ENCODE peak calls at places on chromosomes 6 and 20, in four cellular contexts. M is CD8-positive, alpha-beta T cell; F is kidney; K is tibial artery. I is an unnamed sample.

GRCh38 chr20:50317644-50318043 is 127.0 kb downstream of the CEBPB start:
- DNase-seq in M (no peak), F (no peak), K (no peak), I (peak; percentile 41)

GRCh38 chr20:58604410-58604881 is 46.6 kb upstream of the STX16 start:
- DNase-seq in M (no peak), F (no peak), K (no peak), I (no peak)

GRCh38 chr20:36497856-36498255 is 43.5 kb upstream of the MYL9 start:
- DNase-seq in M (no peak), F (no peak), K (no peak), I (no peak)

GRCh38 chr6:156779206-156780116 is 2.3 kb downstream of the ARID1B start:
- DNase-seq in M (peak; percentile 52), F (peak; percentile 88), K (peak; percentile 40), I (no peak)

GRCh38 chr6:81265106-81265505 is 487.4 kb downstream of the TENT5A start:
- DNase-seq in M (no peak), F (no peak), K (peak; percentile 40), I (no peak)

GRCh38 chr6:29953001-29953436 is 10.7 kb downstream of the HLA-A start:
- DNase-seq in M (no peak), F (no peak), K (no peak), I (peak; percentile 97)

GRCh38 chr6:85772641-85773040 is 130.0 kb upstream of the SYNCRIP start:
- DNase-seq in M (no peak), F (no peak), K (no peak), I (no peak)

GRCh38 chr20:11978496-11978895 is 60.8 kb downstream of the BTBD3 start:
- DNase-seq in M (no peak), F (no peak), K (no peak), I (no peak)

GRCh38 chr6:164756142-164756541 is 553.3 kb downstream of the C6orf118 start:
- DNase-seq in M (no peak), F (no peak), K (no peak), I (peak; percentile 6)

GRCh38 chr6:98672681-98673475 is 161.5 kb upstream of the POU3F2 start:
- DNase-seq in M (no peak), F (no peak), K (no peak), I (no peak)

GRCh38 chr6:119267506-119267905 is 82.1 kb downstream of the MAN1A1 start:
- DNase-seq in M (no peak), F (no peak), K (no peak), I (no peak)

GRCh38 chr6:78947962-78948361 is 80.6 kb downstream of the IRAK1BP1 start:
- DNase-seq in M (no peak), F (no peak), K (no peak), I (peak; percentile 33)

GRCh38 chr6:151025076-151025475 is 159.6 kb downstream of the MTHFD1L start:
- DNase-seq in M (no peak), F (no peak), K (peak; percentile 27), I (peak; percentile 32)

GRCh38 chr20:34581341-34582189 is 23.0 kb downstream of the MAP1LC3A start:
- DNase-seq in M (no peak), F (no peak), K (peak; percentile 43), I (no peak)

GRCh38 chr6:32814145-32814544 is 2.7 kb downstream of the HLA-DOB start:
- DNase-seq in M (no peak), F (no peak), K (no peak), I (peak; percentile 84)
- H3K36me3 ChIP-seq in M (no peaks in the 10 kb centered on the region), F (no peaks in the 10 kb centered on the region), K (no peaks in the 10 kb centered on the region), I (no peaks in the 10 kb centered on the region)

GRCh38 chr6:133428299-133428698 is 187.1 kb downstream of the EYA4 start:
- DNase-seq in M (no peak), F (no peak), K (no peak), I (peak; percentile 10)

GRCh38 chr6:133424359-133424758 is 183.2 kb downstream of the EYA4 start:
- DNase-seq in M (no peak), F (no peak), K (no peak), I (no peak)

GRCh38 chr6:133430530-133430929 is 189.4 kb downstream of the EYA4 start:
- DNase-seq in M (no peak), F (no peak), K (no peak), I (no peak)

GRCh38 chr6:133423242-133423641 is 182.1 kb downstream of the EYA4 start:
- DNase-seq in M (no peak), F (no peak), K (no peak), I (no peak)

GRCh38 chr6:133426038-133426437 is 184.9 kb downstream of the EYA4 start:
- DNase-seq in M (no peak), F (no peak), K (no peak), I (no peak)
- H3K4me3 ChIP-seq in M (no peak overlapping the region), F (no peak overlapping the region), K (no peak overlapping the region), I (no peak overlapping the region)

DNA sequence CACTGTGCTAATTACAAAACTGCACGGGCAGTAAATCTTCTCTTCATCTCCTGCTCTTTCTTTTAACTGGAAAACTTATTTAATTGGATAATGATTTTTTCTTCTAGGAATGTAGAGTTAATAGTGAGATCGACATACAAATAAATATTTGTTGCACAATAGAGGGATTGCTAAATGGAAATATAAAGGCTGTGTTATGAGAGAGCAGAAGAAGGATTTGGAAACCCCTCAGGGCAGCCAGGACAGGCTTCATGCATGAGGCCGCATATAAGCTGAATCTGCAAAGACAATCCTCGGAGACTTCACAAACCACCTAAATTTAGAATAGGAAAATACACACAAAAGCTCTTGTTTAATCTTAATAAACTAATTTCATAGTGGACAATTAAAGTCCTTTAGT is 2.9 kb upstream of the TAAR1 start:
- DNase-seq in M (no peak), F (no peak), K (no peak), I (no peak)
- TF ChIP-seq CTCF in M (no peak), F (no peak), K (no peak), I (no peak)

GRCh38 chr6:169707772-169708171 is 5.8 kb downstream of the C6orf120 start:
- DNase-seq in M (no peak), F (no peak), K (no peak), I (no peak)
- H3K36me3 ChIP-seq in M (peaks cover 18% of the 10 kb centered on the region), F (peaks cover 31% of the 10 kb centered on the region), K (peaks cover 34% of the 10 kb centered on the region), I (no peaks in the 10 kb centered on the region)

GRCh38 chr6:41576667-41577066 is 30.5 kb downstream of the FOXP4 start:
- DNase-seq in M (no peak), F (no peak), K (no peak), I (no peak)

GRCh38 chr6:41575598-41575997 is 29.4 kb downstream of the FOXP4 start:
- DNase-seq in M (no peak), F (no peak), K (no peak), I (no peak)

GRCh38 chr6:41577356-41577864 is 31.2 kb downstream of the FOXP4 start:
- DNase-seq in M (no peak), F (no peak), K (no peak), I (no peak)

GRCh38 chr6:41578714-41579610 is 32.8 kb downstream of the FOXP4 start:
- DNase-seq in M (no peak), F (no peak), K (no peak), I (no peak)

GRCh38 chr6:41577865-41578713 is 31.9 kb downstream of the FOXP4 start:
- DNase-seq in M (no peak), F (no peak), K (no peak), I (peak; percentile 67)
- H3K4me3 ChIP-seq in M (no peak overlapping the region), F (no peak overlapping the region), K (no peak overlapping the region), I (no peak overlapping the region)

GRCh38 chr20:60340232-60340631 is 382.0 kb downstream of the CDH26 start:
- DNase-seq in M (no peak), F (no peak), K (no peak), I (no peak)

GRCh38 chr20:60341062-60341461 is 382.8 kb downstream of the CDH26 start:
- DNase-seq in M (no peak), F (no peak), K (no peak), I (no peak)

GRCh38 chr20:60334936-60335335 is 376.7 kb downstream of the CDH26 start:
- DNase-seq in M (no peak), F (no peak), K (no peak), I (no peak)

GRCh38 chr20:60338556-60338955 is 380.3 kb downstream of the CDH26 start:
- DNase-seq in M (no peak), F (no peak), K (no peak), I (no peak)
- TF ChIP-seq CTCF in M (no peak), F (no peak), K (no peak), I (no peak)

GRCh38 chr20:47233333-47234188 is 122.9 kb downstream of the ZMYND8 start:
- DNase-seq in M (no peak), F (no peak), K (no peak), I (no peak)
- H3K36me3 ChIP-seq in M (peaks cover 46% of the 10 kb centered on the region), F (peaks cover 33% of the 10 kb centered on the region), K (peaks cover 79% of the 10 kb centered on the region), I (peaks cover 47% of the 10 kb centered on the region)

DNA sequence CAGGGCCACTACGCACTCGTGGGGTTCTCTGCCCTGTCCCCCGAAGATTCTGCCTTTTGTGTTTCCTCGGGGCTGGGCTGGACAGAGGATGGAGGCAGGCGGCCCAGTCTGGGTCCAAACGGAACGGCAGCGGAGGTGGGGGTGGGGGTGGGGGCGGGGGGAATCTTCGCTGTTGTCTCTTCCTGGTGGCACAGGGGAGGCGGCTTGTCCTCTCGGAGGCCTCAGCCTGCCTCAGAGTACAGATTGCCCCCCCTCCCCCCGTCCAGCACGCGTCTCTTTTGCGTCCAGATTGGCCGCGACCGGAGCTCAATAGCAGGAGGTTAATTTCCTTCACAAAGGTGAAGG is 1.4 kb upstream of the INSM1 start:
- DNase-seq in M (no peak), F (no peak), K (no peak), I (no peak)
- H3K4me3 ChIP-seq in M (no peak overlapping the region), F (no peak overlapping the region), K (no peak overlapping the region), I (no peak overlapping the region)

DNA sequence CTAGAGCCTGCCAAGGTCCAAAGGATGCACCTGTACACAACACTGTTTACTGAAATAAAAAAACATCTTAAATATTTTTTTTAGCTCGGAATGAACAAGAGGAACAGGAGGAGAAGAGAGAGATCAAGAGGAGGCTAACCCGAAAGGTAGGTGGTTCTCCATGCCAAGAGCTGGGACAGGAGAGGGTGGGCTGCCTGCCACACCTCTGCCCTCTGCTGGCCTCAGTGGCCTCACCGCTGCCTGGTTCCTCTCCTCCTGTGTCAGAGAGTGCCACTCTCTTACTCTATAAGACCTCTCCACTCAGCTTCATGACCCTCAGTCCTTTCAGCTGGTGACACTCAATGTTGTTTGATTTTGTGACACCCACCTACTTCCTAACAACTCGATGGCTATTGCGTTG is 50.2 kb downstream of the TBC1D7 start:
- DNase-seq in M (no peak), F (no peak), K (no peak), I (no peak)
- TF ChIP-seq CTCF in M (no peak), F (no peak), K (no peak), I (peak; percentile 24)

GRCh38 chr6:57147401-57147800 is 24.7 kb upstream of the BAG2 start:
- DNase-seq in M (no peak), F (no peak), K (no peak), I (no peak)
- H3K36me3 ChIP-seq in M (no peaks in the 10 kb centered on the region), F (peaks cover 21% of the 10 kb centered on the region), K (peaks cover 60% of the 10 kb centered on the region), I (peaks cover 3% of the 10 kb centered on the region)